ENCODE peak calls at places on chromosome 10, in five cellular contexts. B is H9, Y is mesendoderm, C is neuronal stem cell, K is H1. D is an unnamed sample.

GRCh38 chr10:118543714-118544400 is 51.6 kb downstream of the PRLHR start:
- DNase-seq in B (peak; percentile 86), Y (peak; percentile 78), C (peak; percentile 26), K (no peak), D (peak; percentile 4)

GRCh38 chr10:29329420-29329819 is 40.5 kb downstream of the LYZL1 start:
- DNase-seq in B (no peak), Y (no peak), C (no peak), K (no peak), D (peak; percentile 29)

GRCh38 chr10:119028900-119029612 is 458 bp upstream of the NANOS1 start:
- DNase-seq in B (peak; percentile 97), Y (peak; percentile 96), C (peak; percentile 91), K (peak; percentile 88), D (peak; percentile 88)

GRCh38 chr10:92592761-92593552 is at the start of gene KIF11:
- DNase-seq in B (peak; percentile 96), Y (peak; percentile 98), C (peak; percentile 92), K (peak; percentile 80), D (peak; percentile 98)

GRCh38 chr10:86068532-86069337 is 297.9 kb downstream of the GRID1 start:
- DNase-seq in B (no peak), Y (no peak), C (no peak), K (no peak), D (no peak)

GRCh38 chr10:84440781-84441180 is 112.4 kb downstream of the CCSER2 start:
- DNase-seq in B (no peak), Y (no peak), C (no peak), K (no peak), D (no peak)

GRCh38 chr10:8060704-8061121 is 6.2 kb downstream of the GATA3 start:
- DNase-seq in B (no peak), Y (no peak), C (peak; percentile 8), K (no peak), D (no peak)

GRCh38 chr10:132389631-132390454 is 7.2 kb upstream of the PWWP2B start:
- DNase-seq in B (peak; percentile 77), Y (no peak), C (no peak), K (no peak), D (no peak)

GRCh38 chr10:80457554-80458262 is 3.6 kb downstream of the TSPAN14 start:
- DNase-seq in B (peak; percentile 69), Y (peak; percentile 80), C (no peak), K (no peak), D (no peak)

GRCh38 chr10:75469018-75469616 is 37.7 kb downstream of the LRMDA start:
- DNase-seq in B (no peak), Y (no peak), C (no peak), K (no peak), D (peak; percentile 95)

GRCh38 chr10:33134011-33134751 is 176.2 kb upstream of the ITGB1 start:
- DNase-seq in B (no peak), Y (no peak), C (no peak), K (no peak), D (peak; percentile 85)

GRCh38 chr10:75461672-75462649 is 30.5 kb downstream of the LRMDA start:
- DNase-seq in B (peak; percentile 47), Y (no peak), C (no peak), K (no peak), D (no peak)

GRCh38 chr10:117617664-117618063 is 75.1 kb downstream of the EMX2 start:
- DNase-seq in B (no peak), Y (no peak), C (no peak), K (no peak), D (no peak)

GRCh38 chr10:71374481-71375233 is 22.1 kb upstream of the CDH23 start:
- DNase-seq in B (no peak), Y (no peak), C (no peak), K (no peak), D (no peak)

GRCh38 chr10:35219906-35220890 is 93.6 kb downstream of the CREM start:
- DNase-seq in B (no peak), Y (no peak), C (no peak), K (no peak), D (no peak)

GRCh38 chr10:29277296-29277695 is 11.6 kb upstream of the LYZL1 start:
- DNase-seq in B (no peak), Y (peak; percentile 74), C (no peak), K (no peak), D (no peak)

GRCh38 chr10:26946103-26946907 is 85.5 kb upstream of the ABI1 start:
- DNase-seq in B (peak; percentile 75), Y (no peak), C (no peak), K (no peak), D (no peak)

DNA sequence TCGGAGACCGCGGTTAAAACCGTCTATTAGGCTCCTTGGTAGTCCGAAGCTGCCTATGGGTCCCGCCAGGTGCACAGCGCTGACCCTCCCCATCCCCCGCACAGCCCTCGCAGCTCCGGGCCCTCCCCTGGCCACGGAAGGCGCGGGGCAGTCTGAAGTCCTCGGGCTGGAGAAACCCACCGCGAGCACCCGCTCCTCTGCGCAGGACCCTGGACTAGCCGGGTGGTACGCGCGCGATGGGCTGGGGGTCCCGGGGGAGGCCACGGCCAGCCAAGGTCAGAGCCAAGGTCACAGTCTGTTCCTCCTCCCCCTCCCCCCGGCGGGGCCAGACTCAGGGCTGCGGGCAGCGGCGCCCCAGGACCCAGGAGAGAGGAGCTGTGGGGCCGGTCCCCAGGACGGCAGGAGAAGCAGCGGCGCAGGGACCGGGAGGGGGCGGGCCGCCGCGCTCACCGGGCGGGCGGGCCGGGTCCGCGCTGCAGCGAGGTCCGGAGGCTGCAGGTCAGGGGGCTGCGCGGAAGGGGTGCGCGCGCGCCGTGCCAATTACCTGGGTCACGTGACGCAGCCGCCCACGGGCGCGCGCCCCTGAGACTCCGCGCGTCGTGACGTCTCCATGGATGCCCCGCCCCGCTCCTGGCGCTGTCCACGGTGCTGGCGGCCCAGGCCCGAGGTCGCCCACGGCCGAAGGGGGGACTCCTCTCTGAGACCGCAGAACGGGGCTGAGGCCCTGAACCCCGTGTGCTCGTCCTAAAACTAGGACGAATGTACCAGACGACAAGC is at the start of gene OGDHL:
- DNase-seq in B (peak; percentile 73), Y (peak; percentile 80), C (peak; percentile 83), K (no peak), D (peak; percentile 39)
- H3K18ac ChIP-seq in B (peak within 1 kb of the TSS; percentile 47), Y (peak within 1 kb of the TSS; percentile 16), C (peak within 1 kb of the TSS; percentile 78), K (peak within 1 kb of the TSS; percentile 90), D (no peak within 1 kb of the TSS)

GRCh38 chr10:14524692-14525091 is 194.0 kb upstream of the FRMD4A start:
- DNase-seq in B (no peak), Y (no peak), C (no peak), K (no peak), D (no peak)

GRCh38 chr10:14519785-14520184 is 189.1 kb upstream of the FRMD4A start:
- DNase-seq in B (no peak), Y (peak; percentile 29), C (no peak), K (no peak), D (no peak)

GRCh38 chr10:14527134-14527780 is 196.5 kb upstream of the FRMD4A start:
- DNase-seq in B (no peak), Y (no peak), C (no peak), K (no peak), D (no peak)

GRCh38 chr10:14526326-14526725 is 195.6 kb upstream of the FRMD4A start:
- DNase-seq in B (no peak), Y (no peak), C (no peak), K (no peak), D (no peak)

GRCh38 chr10:14523286-14523685 is 192.6 kb upstream of the FRMD4A start:
- DNase-seq in B (no peak), Y (no peak), C (no peak), K (no peak), D (no peak)
- H2BK5ac ChIP-seq in B (no peak overlapping the region), Y (no peak overlapping the region), C (no peak overlapping the region), K (no peak overlapping the region), D (no peak overlapping the region)

GRCh38 chr10:52774600-52775106 is 2.1 kb upstream of the MBL2 start:
- DNase-seq in B (no peak), Y (no peak), C (no peak), K (no peak), D (no peak)
- H3K23ac ChIP-seq in B (no peak overlapping the region), Y (no peak overlapping the region), C (no peak overlapping the region), K (no peak overlapping the region), D (no peak overlapping the region)

DNA sequence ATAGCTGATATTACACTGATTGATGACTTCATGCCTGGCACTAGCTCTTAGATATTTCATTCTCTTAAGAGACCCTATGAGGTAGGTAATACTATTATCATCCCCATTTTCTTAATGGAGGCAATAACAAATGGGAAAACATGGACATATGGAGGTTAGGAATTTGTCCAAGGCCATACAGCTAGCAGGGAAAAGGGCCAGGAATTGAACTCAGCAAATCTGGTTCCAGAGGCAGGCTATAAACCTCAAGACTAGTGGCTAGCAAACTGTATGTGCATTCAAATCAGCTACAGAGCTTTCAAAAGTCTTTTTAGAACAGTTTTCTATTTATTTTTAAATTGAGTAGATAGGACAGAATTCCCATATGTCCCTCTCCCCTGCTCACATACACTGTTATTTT is 16.2 kb downstream of the FAM24B start:
- DNase-seq in B (no peak), Y (no peak), C (no peak), K (no peak), D (no peak)
- H3K18ac ChIP-seq in B (no peak overlapping the region), Y (no peak overlapping the region), C (no peak overlapping the region), K (no peak overlapping the region), D (no peak overlapping the region)

DNA sequence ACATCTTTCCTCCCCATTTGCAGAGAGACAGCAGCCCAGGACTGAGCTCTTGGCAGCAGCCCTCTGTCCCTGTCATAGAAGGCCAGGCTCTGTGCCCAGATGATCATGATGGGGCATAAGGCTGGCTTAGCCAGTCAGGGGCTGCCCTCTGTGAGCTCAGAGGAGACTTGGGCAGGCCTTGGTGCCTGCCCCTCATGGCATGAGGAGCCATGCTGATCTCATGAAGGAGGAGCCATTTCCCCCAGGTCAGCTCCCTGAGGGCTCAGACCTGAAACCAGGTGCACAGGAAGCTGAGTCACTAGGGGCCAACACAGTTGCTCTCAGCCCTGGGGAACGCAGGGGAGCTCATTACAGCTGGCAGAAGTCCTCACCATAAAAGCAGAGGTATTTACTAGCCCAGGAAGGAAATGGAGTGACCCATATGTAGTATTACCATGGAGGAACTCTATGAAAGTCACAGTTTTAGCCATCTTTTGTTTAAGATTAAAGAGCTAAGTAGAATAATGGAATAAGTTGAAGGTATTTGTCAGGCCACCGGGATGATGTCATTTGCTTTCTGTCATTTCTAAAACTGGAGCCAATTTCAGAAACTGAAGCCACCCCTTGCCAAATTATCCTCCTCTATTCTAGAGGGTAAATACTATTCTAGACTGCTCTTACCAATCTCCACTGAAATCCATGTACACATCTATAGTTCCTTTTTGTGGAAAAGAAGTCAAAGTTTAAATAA is 362.4 kb upstream of the ZNF32 start:
- DNase-seq in B (no peak), Y (peak; percentile 40), C (no peak), K (no peak), D (no peak)
- H2BK5ac ChIP-seq in B (no peak overlapping the region), Y (no peak overlapping the region), C (no peak overlapping the region), K (no peak overlapping the region), D (no peak overlapping the region)

GRCh38 chr10:6726924-6727323 is 146.8 kb upstream of the PRKCQ start:
- DNase-seq in B (no peak), Y (no peak), C (no peak), K (no peak), D (no peak)

GRCh38 chr10:6734286-6734685 is 154.2 kb upstream of the PRKCQ start:
- DNase-seq in B (no peak), Y (no peak), C (no peak), K (no peak), D (no peak)

GRCh38 chr10:6729071-6729773 is 149.1 kb upstream of the PRKCQ start:
- DNase-seq in B (no peak), Y (no peak), C (no peak), K (no peak), D (peak; percentile 40)

DNA sequence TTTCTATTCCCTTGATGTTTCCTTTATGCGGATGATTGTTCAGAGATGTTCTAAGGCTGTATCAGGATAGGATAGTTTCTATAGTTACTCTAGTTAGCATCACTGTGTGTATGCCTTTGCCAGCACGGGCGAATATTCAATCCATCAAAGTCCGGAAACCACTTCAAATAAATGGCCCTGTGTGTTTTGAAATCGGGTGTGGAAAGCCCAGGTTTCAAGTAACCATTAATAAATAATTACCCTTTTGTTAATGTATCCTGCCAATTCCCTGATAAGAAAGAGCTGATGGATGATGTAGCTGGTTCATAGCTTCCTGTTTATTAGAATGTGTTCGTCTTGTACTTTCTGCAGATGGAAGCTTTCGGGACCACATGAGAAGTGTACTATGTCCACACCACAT is 149.9 kb upstream of the PRKCQ start:
- DNase-seq in B (no peak), Y (no peak), C (no peak), K (no peak), D (peak; percentile 83)
- H3K23ac ChIP-seq in B (no peak overlapping the region), Y (no peak overlapping the region), C (no peak overlapping the region), K (no peak overlapping the region), D (no peak overlapping the region)